ENCODE peak calls at places on chromosomes 5 and 9, in seven cellular contexts. Q, P, H, L, G, S and R are unnamed samples.

GRCh38 chr9:89789922-89790510 is 185.2 kb downstream of the GADD45G start:
- DNase-seq in P (no peak), Q (no peak), L (no peak), G (no peak), S (no peak), H (no peak), R (no peak)

GRCh38 chr5:1231354-1231905 is 6.2 kb downstream of the SLC6A18 start:
- DNase-seq in L (no peak), P (no peak), S (no peak), Q (no peak), G (no peak), H (no peak), R (no peak)

GRCh38 chr5:1510631-1511030 is 13.1 kb downstream of the LPCAT1 start:
- DNase-seq in S (no peak), H (no peak), L (no peak), G (no peak), Q (no peak), P (no peak), R (no peak)

GRCh38 chr9:125893277-125893676 is 146.1 kb downstream of the PBX3 start:
- DNase-seq in P (no peak), Q (no peak), L (no peak), H (no peak), S (no peak), G (no peak), R (no peak)

GRCh38 chr9:113546566-113546965 is 83.0 kb downstream of the RGS3 start:
- DNase-seq in G (no peak), S (no peak), Q (no peak), H (no peak), P (no peak), L (no peak), R (no peak)

GRCh38 chr5:157182143-157182757 is 1.6 kb downstream of the ITK start:
- DNase-seq in S (no peak), P (no peak), G (no peak), Q (no peak), L (no peak), H (no peak), R (no peak)

GRCh38 chr5:119426059-119426458 is 26.2 kb upstream of the HSD17B4 start:
- DNase-seq in L (no peak), P (no peak), S (no peak), Q (no peak), G (no peak), H (no peak), R (peak)

GRCh38 chr9:12813960-12814876 is 39.4 kb downstream of the LURAP1L start:
- DNase-seq in P (no peak), Q (no peak), H (peak), L (peak), S (no peak), G (no peak), R (no peak)

GRCh38 chr9:131773911-131774379 is 34.1 kb upstream of the RAPGEF1 start:
- DNase-seq in H (no peak), P (peak), Q (no peak), G (peak), L (peak), S (peak), R (peak)

GRCh38 chr9:37620386-37620785 is 28.0 kb upstream of the TOMM5 start:
- DNase-seq in L (no peak), G (no peak), Q (no peak), S (no peak), H (no peak), P (no peak), R (no peak)

GRCh38 chr9:133221177-133221809 is 12.2 kb upstream of the OBP2B start:
- DNase-seq in S (no peak), Q (no peak), P (no peak), G (no peak), H (no peak), L (no peak), R (no peak)

GRCh38 chr5:14451866-14452265 is 129.7 kb upstream of the OTULINL start:
- DNase-seq in L (no peak), Q (no peak), P (no peak), H (no peak), S (no peak), G (no peak), R (no peak)

GRCh38 chr9:20236676-20237075 is 385.6 kb downstream of the MLLT3 start:
- DNase-seq in G (no peak), P (no peak), Q (no peak), H (no peak), S (no peak), L (no peak), R (no peak)

GRCh38 chr9:117526674-117527073 is 111.8 kb upstream of the ASTN2 start:
- DNase-seq in H (no peak), L (no peak), Q (no peak), G (no peak), P (no peak), S (no peak), R (no peak)

GRCh38 chr5:43750809-43751208 is 147.8 kb downstream of the NNT start:
- DNase-seq in Q (no peak), H (no peak), G (no peak), P (no peak), L (no peak), S (no peak), R (no peak)
- TF ChIP-seq CTCF in Q (no peak), H (no peak), G (no peak), P (no peak), L (no peak), S (no peak), R (no peak)

DNA sequence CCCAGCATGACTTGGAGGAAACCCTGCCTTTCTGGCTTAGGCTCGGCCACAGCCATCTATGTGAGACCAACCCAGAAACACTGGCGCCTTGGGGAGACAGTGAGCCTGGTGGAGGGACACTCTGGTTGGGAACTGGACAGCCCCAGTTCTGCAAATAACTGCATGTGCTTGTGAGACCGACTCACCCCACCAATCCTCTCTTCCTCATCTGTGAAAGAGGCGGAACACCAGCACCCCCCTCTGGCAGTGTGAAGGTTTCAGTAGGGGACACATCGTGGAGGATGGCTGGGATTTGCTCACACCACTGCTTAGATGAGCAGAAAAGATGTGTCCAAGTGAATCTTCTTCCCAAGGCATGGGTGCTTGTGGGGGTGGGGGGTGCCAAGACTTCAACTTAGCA is 43.4 kb upstream of the N4BP3 start:
- DNase-seq in S (peak), G (peak), P (peak), Q (no peak), H (no peak), L (peak), R (peak)
- TF ChIP-seq CTCF in S (peak), G (peak), P (peak), Q (no peak), H (no peak), L (peak), R (peak)

GRCh38 chr5:172163346-172163745 is 24.7 kb downstream of the STK10 start:
- DNase-seq in G (no peak), H (peak), S (no peak), P (no peak), L (peak), Q (no peak), R (no peak)

GRCh38 chr5:172160506-172160905 is 27.5 kb downstream of the STK10 start:
- DNase-seq in G (no peak), S (no peak), H (no peak), Q (no peak), L (no peak), P (no peak), R (no peak)

GRCh38 chr5:172164773-172165212 is 23.2 kb downstream of the STK10 start:
- DNase-seq in S (no peak), H (no peak), G (peak), P (no peak), L (peak), Q (no peak), R (no peak)

GRCh38 chr5:172165465-172165864 is 22.6 kb downstream of the STK10 start:
- DNase-seq in L (no peak), P (no peak), H (no peak), G (no peak), Q (no peak), S (no peak), R (no peak)

DNA sequence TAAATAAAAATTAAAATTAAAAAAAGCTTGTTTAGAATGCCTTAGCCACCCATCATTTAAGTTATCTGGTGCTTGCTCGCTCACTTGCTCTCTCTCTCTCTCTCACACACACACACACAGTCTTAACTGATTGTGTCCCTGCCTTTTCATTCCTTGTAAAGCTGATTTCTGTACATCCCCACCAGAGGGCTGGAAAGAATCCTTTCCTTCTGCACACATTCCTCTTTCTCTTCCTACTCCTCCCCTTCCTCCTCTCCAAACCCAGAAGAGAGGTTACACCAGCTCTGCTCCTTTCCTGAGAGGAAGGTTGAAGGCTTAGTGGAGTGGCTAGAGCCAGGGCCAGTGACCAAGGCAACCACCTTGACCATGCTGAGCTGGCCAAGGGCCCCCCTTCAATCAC is 25.7 kb downstream of the STK10 start:
- DNase-seq in S (no peak), L (no peak), Q (no peak), G (no peak), H (no peak), P (peak), R (no peak)
- TF ChIP-seq CTCF in S (no peak), L (no peak), Q (no peak), G (peak), H (no peak), P (no peak), R (no peak)

GRCh38 chr5:139964994-139965565 is 78.0 kb downstream of the NRG2 start:
- DNase-seq in S (no peak), L (no peak), P (no peak), H (no peak), G (no peak), Q (no peak), R (no peak)
- TF ChIP-seq CTCF in S (no peak), L (no peak), P (no peak), H (no peak), G (no peak), Q (no peak), R (no peak)

GRCh38 chr5:138274189-138274853 is at the start of gene GFRA3:
- DNase-seq in P (peak), G (peak), S (peak), L (no peak), Q (no peak), H (no peak), R (no peak)
- TF ChIP-seq CTCF in P (peak), G (no peak), S (no peak), L (no peak), Q (no peak), H (no peak), R (no peak)

DNA sequence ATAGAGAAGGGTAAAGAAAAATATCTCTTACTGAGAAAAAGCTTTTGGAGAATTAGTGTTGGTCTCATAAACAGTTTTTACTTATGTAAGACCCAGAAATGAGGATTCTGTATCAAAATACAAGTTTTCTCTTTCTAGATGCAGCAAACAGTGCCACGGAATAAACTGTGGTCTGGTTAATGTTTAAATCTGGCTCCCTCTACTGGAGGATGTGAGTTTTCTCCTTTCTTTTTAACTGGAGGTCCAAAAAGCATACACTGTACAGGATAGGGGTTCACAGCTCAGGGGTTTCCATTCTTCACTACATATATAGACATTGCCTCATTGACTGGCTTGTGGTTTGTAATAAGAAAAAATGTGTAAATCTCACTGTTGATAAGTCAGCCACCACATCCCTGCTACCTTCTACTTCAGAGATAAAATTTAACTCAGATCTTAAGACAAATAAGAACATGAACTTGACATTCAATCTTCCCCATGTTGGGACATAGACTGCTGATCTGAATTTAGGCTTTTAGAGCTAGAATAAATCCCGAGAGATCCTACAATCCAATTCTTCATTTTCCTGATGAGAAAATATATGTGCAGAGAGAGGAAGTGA is 98.9 kb downstream of the CFAP95 start:
- DNase-seq in P (peak), H (no peak), G (no peak), Q (no peak), L (peak), S (peak), R (peak)
- TF ChIP-seq CTCF in P (peak), H (peak), G (peak), Q (peak), L (peak), S (peak), R (peak)

GRCh38 chr5:52963636-52964035 is 25.5 kb upstream of the ITGA2 start:
- DNase-seq in P (no peak), H (no peak), L (no peak), G (no peak), S (no peak), Q (no peak), R (no peak)

GRCh38 chr5:52961238-52961637 is 27.9 kb upstream of the ITGA2 start:
- DNase-seq in S (no peak), L (no peak), Q (no peak), P (no peak), G (no peak), H (no peak), R (no peak)

GRCh38 chr5:52964138-52964537 is 25.0 kb upstream of the ITGA2 start:
- DNase-seq in Q (no peak), G (no peak), P (no peak), S (no peak), L (no peak), H (no peak), R (no peak)
- TF ChIP-seq CTCF in Q (no peak), G (no peak), P (no peak), S (no peak), L (peak), H (no peak), R (no peak)

GRCh38 chr5:93607367-93608258 is 24.6 kb downstream of the NR2F1 start:
- DNase-seq in S (no peak), P (peak), H (no peak), L (peak), Q (no peak), G (no peak), R (no peak)
- TF ChIP-seq CTCF in S (peak), P (peak), H (no peak), L (peak), Q (no peak), G (peak), R (no peak)

DNA sequence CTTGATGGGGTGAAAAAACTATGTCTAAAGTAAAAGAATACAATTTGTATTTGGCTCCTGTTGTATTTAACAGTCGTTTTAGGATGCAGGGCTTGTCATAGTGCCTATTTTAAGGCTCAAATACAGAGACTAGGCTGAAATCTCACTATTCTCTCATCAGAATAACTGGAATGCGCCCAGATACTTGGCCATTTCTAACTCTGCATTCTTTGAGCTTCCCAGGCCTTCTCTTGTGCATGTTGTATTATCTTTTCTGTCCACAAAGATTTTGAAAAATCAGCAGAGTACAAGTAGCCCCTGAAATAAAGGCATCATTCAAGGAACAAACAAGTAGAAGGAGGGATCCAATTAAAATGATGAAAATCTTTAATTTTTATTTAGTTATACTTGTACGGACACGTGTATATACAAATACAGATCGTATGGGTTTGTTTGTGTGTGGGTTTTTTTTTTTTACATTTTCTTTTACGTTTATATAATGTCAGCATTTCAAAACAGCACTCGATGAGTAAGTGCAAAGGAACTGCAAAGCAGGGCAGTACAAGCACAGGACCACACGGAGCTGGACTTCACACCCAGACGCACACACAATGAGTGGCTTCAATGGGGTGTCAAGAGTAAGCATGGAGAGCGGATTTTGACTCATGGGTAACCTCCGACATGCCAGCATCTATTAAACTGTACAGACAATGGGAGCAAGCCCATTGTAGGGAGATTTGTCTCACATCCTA is 294.0 kb downstream of the EFNA5 start:
- DNase-seq in S (no peak), L (peak), G (no peak), P (no peak), H (no peak), Q (no peak), R (no peak)
- TF ChIP-seq CTCF in S (no peak), L (no peak), G (no peak), P (no peak), H (no peak), Q (no peak), R (no peak)

GRCh38 chr5:9361835-9362234 is 184.0 kb downstream of the SEMA5A start:
- DNase-seq in H (no peak), S (peak), Q (no peak), L (peak), P (peak), G (peak), R (peak)
- TF ChIP-seq CTCF in H (peak), S (peak), Q (peak), L (peak), P (peak), G (peak), R (peak)